ENCODE peak calls at places on chromosomes 12 and 14, in five cellular contexts. S, R, X, U and L are unnamed samples.

GRCh38 chr12:3304436-3305135 is 186.4 kb upstream of the PRMT8 start:
- DNase-seq in U (peak), R (no peak), S (no peak), X (peak), L (peak)

GRCh38 chr12:51632598-51632997 is 41.6 kb downstream of the SCN8A start:
- DNase-seq in R (no peak), U (no peak), S (no peak), X (no peak), L (no peak)

GRCh38 chr12:88361493-88361892 is 218.8 kb downstream of the KITLG start:
- DNase-seq in X (peak), R (no peak), U (peak), S (no peak), L (peak)

GRCh38 chr14:22786685-22787084 is 20.2 kb downstream of the OXA1L start:
- DNase-seq in X (no peak), S (no peak), R (no peak), U (no peak), L (no peak)

GRCh38 chr12:24764712-24765111 is 184.2 kb downstream of the BCAT1 start:
- DNase-seq in R (no peak), S (no peak), U (no peak), X (no peak), L (no peak)

GRCh38 chr14:60904381-60904780 is 76.5 kb downstream of the TRMT5 start:
- DNase-seq in S (no peak), R (no peak), U (no peak), X (no peak), L (no peak)

GRCh38 chr12:50224026-50224692 is 57.0 kb upstream of the CERS5 start:
- DNase-seq in U (peak), R (no peak), X (peak), S (no peak), L (peak)

GRCh38 chr14:54002653-54003052 is 46.0 kb upstream of the BMP4 start:
- DNase-seq in U (no peak), X (peak), R (no peak), S (no peak), L (no peak)

GRCh38 chr14:89000007-89000942 is 175.8 kb downstream of the TTC8 start:
- DNase-seq in R (no peak), S (peak), X (peak), U (peak), L (peak)

GRCh38 chr14:101200008-101200649 is 296.6 kb upstream of the RTL1 start:
- DNase-seq in R (no peak), U (no peak), X (no peak), S (no peak), L (no peak)

GRCh38 chr12:34398706-34399630 is 376.7 kb downstream of the ALG10 start:
- DNase-seq in X (no peak), R (no peak), U (no peak), S (no peak), L (no peak)

GRCh38 chr14:30035361-30035760 is 107.7 kb upstream of the PRKD1 start:
- DNase-seq in S (no peak), R (no peak), U (no peak), X (no peak), L (no peak)

GRCh38 chr14:86787782-86788181 is 1205.2 kb downstream of the GALC start:
- DNase-seq in U (no peak), S (no peak), R (no peak), X (peak), L (no peak)

GRCh38 chr12:124828264-124829007 is 35.2 kb downstream of the SCARB1 start:
- DNase-seq in X (peak), S (no peak), U (peak), R (no peak), L (peak)

GRCh38 chr14:34741840-34742239 is 27.4 kb upstream of the CFL2 start:
- DNase-seq in S (no peak), R (no peak), U (no peak), X (no peak), L (no peak)

GRCh38 chr12:4153343-4153892 is 120.1 kb upstream of the CCND2 start:
- DNase-seq in R (no peak), U (no peak), S (no peak), X (no peak), L (no peak)

GRCh38 chr12:31749024-31749704 is 20.3 kb upstream of the AMN1 start:
- DNase-seq in R (peak), S (no peak), X (peak), U (peak), L (peak)

GRCh38 chr14:100305446-100306255 is 593 bp downstream of the SLC25A29 start:
- DNase-seq in R (no peak), X (no peak), S (peak), U (no peak), L (no peak)

GRCh38 chr14:60665178-60665555 is 15.9 kb upstream of the SIX1 start:
- DNase-seq in U (no peak), S (no peak), X (no peak), R (no peak), L (no peak)

GRCh38 chr14:74392616-74393570 is 33.1 kb downstream of the SYNDIG1L start:
- DNase-seq in U (no peak), R (no peak), X (no peak), S (no peak), L (no peak)

GRCh38 chr12:114403690-114404450 is 2.1 kb downstream of the TBX5 start:
- DNase-seq in R (no peak), X (no peak), S (no peak), U (no peak), L (no peak)

GRCh38 chr12:80598004-80598606 is 109.3 kb upstream of the MYF6 start:
- DNase-seq in R (no peak), X (peak), S (no peak), U (peak), L (peak)

GRCh38 chr12:69966839-69967238 is 141.8 kb downstream of the MYRFL start:
- DNase-seq in S (no peak), X (no peak), R (no peak), U (peak), L (peak)

GRCh38 chr12:12903642-12904609 is 12.6 kb downstream of the GPRC5A start:
- DNase-seq in X (no peak), R (no peak), U (peak), S (no peak), L (peak)

GRCh38 chr14:94165744-94166143 is 8.4 kb upstream of the PPP4R4 start:
- DNase-seq in X (no peak), S (no peak), U (no peak), R (no peak), L (no peak)

GRCh38 chr12:80632835-80633234 is 74.6 kb upstream of the MYF6 start:
- DNase-seq in X (no peak), R (no peak), U (peak), S (no peak), L (peak)